ENCODE peak calls at places on chromosomes 1 and 21, in ten cellular contexts. One of them, this sample, is unnamed. For H3K4me1, the result is how much of the 10 kb centered on the place peaks cover.

GRCh38 chr1:192969091-192969490 is 90.1 kb downstream of the UCHL5 start:
- DNase-seq in tibial nerve: no peak
- DNase-seq in stomach: no peak
- DNase-seq in esophagus squamous epithelium: no peak
- DNase-seq in suprapubic skin: no peak
- DNase-seq in adrenal gland: no peak
- DNase-seq in right lobe of liver: no peak
- DNase-seq in breast epithelium: no peak
- DNase-seq in A549: no peak
- DNase-seq in body of pancreas: no peak
- DNase-seq in this sample: no peak

GRCh38 chr1:201476670-201477344 is 7.8 kb upstream of the PHLDA3 start:
- DNase-seq in stomach: no peak
- DNase-seq in body of pancreas: no peak
- DNase-seq in adrenal gland: no peak
- DNase-seq in breast epithelium: no peak
- DNase-seq in esophagus squamous epithelium: no peak
- DNase-seq in suprapubic skin: no peak
- DNase-seq in A549: no peak
- DNase-seq in tibial nerve: no peak
- DNase-seq in right lobe of liver: no peak
- DNase-seq in this sample: no peak

GRCh38 chr1:164731161-164731747 is 172.3 kb downstream of the PBX1 start:
- DNase-seq in tibial nerve: no peak
- DNase-seq in body of pancreas: no peak
- DNase-seq in breast epithelium: no peak
- DNase-seq in stomach: no peak
- DNase-seq in suprapubic skin: no peak
- DNase-seq in esophagus squamous epithelium: no peak
- DNase-seq in A549: no peak
- DNase-seq in adrenal gland: no peak
- DNase-seq in right lobe of liver: no peak
- DNase-seq in this sample: no peak

GRCh38 chr1:58331156-58331555 is 215.4 kb downstream of the OMA1 start:
- DNase-seq in A549: no peak
- DNase-seq in esophagus squamous epithelium: no peak
- DNase-seq in adrenal gland: no peak
- DNase-seq in suprapubic skin: no peak
- DNase-seq in body of pancreas: no peak
- DNase-seq in breast epithelium: no peak
- DNase-seq in stomach: no peak
- DNase-seq in right lobe of liver: no peak
- DNase-seq in tibial nerve: no peak
- DNase-seq in this sample: no peak

GRCh38 chr1:19644761-19645543 is 841 bp downstream of the NBL1 start:
- DNase-seq in suprapubic skin: no peak
- DNase-seq in adrenal gland: no peak
- DNase-seq in right lobe of liver: no peak
- DNase-seq in A549: no peak
- DNase-seq in esophagus squamous epithelium: no peak
- DNase-seq in breast epithelium: no peak
- DNase-seq in body of pancreas: peak
- DNase-seq in stomach: peak
- DNase-seq in tibial nerve: no peak
- DNase-seq in this sample: no peak

GRCh38 chr1:52400131-52400530 is 4.1 kb downstream of the ORC1 start:
- DNase-seq in suprapubic skin: no peak
- DNase-seq in right lobe of liver: no peak
- DNase-seq in body of pancreas: no peak
- DNase-seq in esophagus squamous epithelium: no peak
- DNase-seq in adrenal gland: no peak
- DNase-seq in tibial nerve: no peak
- DNase-seq in stomach: no peak
- DNase-seq in A549: no peak
- DNase-seq in breast epithelium: no peak
- DNase-seq in this sample: no peak

GRCh38 chr1:203216274-203217138 is 13.0 kb downstream of the CHIT1 start:
- DNase-seq in tibial nerve: peak
- DNase-seq in body of pancreas: peak
- DNase-seq in stomach: peak
- DNase-seq in A549: peak
- DNase-seq in suprapubic skin: no peak
- DNase-seq in esophagus squamous epithelium: no peak
- DNase-seq in breast epithelium: no peak
- DNase-seq in adrenal gland: peak
- DNase-seq in right lobe of liver: no peak
- DNase-seq in this sample: no peak

GRCh38 chr21:17461582-17461981 is 51.3 kb upstream of the CXADR start:
- DNase-seq in adrenal gland: peak
- DNase-seq in esophagus squamous epithelium: no peak
- DNase-seq in tibial nerve: no peak
- DNase-seq in suprapubic skin: no peak
- DNase-seq in body of pancreas: no peak
- DNase-seq in A549: no peak
- DNase-seq in stomach: no peak
- DNase-seq in right lobe of liver: no peak
- DNase-seq in breast epithelium: no peak
- DNase-seq in this sample: no peak

GRCh38 chr21:19340954-19341353 is 937.4 kb upstream of the TMPRSS15 start:
- DNase-seq in esophagus squamous epithelium: no peak
- DNase-seq in breast epithelium: no peak
- DNase-seq in body of pancreas: no peak
- DNase-seq in suprapubic skin: no peak
- DNase-seq in tibial nerve: no peak
- DNase-seq in A549: no peak
- DNase-seq in right lobe of liver: no peak
- DNase-seq in adrenal gland: no peak
- DNase-seq in stomach: peak
- DNase-seq in this sample: no peak

GRCh38 chr21:19343711-19344110 is 940.1 kb upstream of the TMPRSS15 start:
- DNase-seq in A549: no peak
- DNase-seq in breast epithelium: no peak
- DNase-seq in tibial nerve: no peak
- DNase-seq in stomach: no peak
- DNase-seq in body of pancreas: no peak
- DNase-seq in suprapubic skin: no peak
- DNase-seq in adrenal gland: no peak
- DNase-seq in right lobe of liver: no peak
- DNase-seq in esophagus squamous epithelium: no peak
- DNase-seq in this sample: no peak

GRCh38 chr21:19340303-19340702 is 936.7 kb upstream of the TMPRSS15 start:
- DNase-seq in esophagus squamous epithelium: no peak
- DNase-seq in stomach: no peak
- DNase-seq in adrenal gland: no peak
- DNase-seq in A549: no peak
- DNase-seq in tibial nerve: no peak
- DNase-seq in right lobe of liver: no peak
- DNase-seq in suprapubic skin: no peak
- DNase-seq in breast epithelium: no peak
- DNase-seq in body of pancreas: no peak
- DNase-seq in this sample: no peak
- TF ChIP-seq CTCF in esophagus squamous epithelium: no peak
- TF ChIP-seq CTCF in stomach: no peak
- TF ChIP-seq CTCF in adrenal gland: no peak
- TF ChIP-seq CTCF in A549: no peak
- TF ChIP-seq CTCF in tibial nerve: no peak
- TF ChIP-seq CTCF in right lobe of liver: no peak
- TF ChIP-seq CTCF in suprapubic skin: no peak
- TF ChIP-seq CTCF in breast epithelium: no peak
- TF ChIP-seq CTCF in body of pancreas: no peak
- TF ChIP-seq CTCF in this sample: no peak

GRCh38 chr1:8742022-8742924 is 75.2 kb downstream of the RERE start:
- DNase-seq in suprapubic skin: no peak
- DNase-seq in tibial nerve: no peak
- DNase-seq in stomach: no peak
- DNase-seq in adrenal gland: no peak
- DNase-seq in breast epithelium: no peak
- DNase-seq in esophagus squamous epithelium: no peak
- DNase-seq in right lobe of liver: no peak
- DNase-seq in A549: no peak
- DNase-seq in body of pancreas: no peak
- DNase-seq in this sample: no peak

GRCh38 chr1:8746554-8746953 is 70.9 kb downstream of the RERE start:
- DNase-seq in right lobe of liver: no peak
- DNase-seq in adrenal gland: no peak
- DNase-seq in A549: no peak
- DNase-seq in esophagus squamous epithelium: no peak
- DNase-seq in tibial nerve: no peak
- DNase-seq in body of pancreas: no peak
- DNase-seq in stomach: no peak
- DNase-seq in breast epithelium: no peak
- DNase-seq in suprapubic skin: no peak
- DNase-seq in this sample: no peak

GRCh38 chr1:8740034-8740449 is 77.4 kb downstream of the RERE start:
- DNase-seq in tibial nerve: no peak
- DNase-seq in adrenal gland: no peak
- DNase-seq in right lobe of liver: no peak
- DNase-seq in A549: no peak
- DNase-seq in breast epithelium: no peak
- DNase-seq in esophagus squamous epithelium: no peak
- DNase-seq in suprapubic skin: no peak
- DNase-seq in stomach: no peak
- DNase-seq in body of pancreas: no peak
- DNase-seq in this sample: no peak

GRCh38 chr1:8747879-8748825 is 69.3 kb downstream of the RERE start:
- DNase-seq in A549: no peak
- DNase-seq in tibial nerve: no peak
- DNase-seq in adrenal gland: no peak
- DNase-seq in stomach: no peak
- DNase-seq in right lobe of liver: no peak
- DNase-seq in esophagus squamous epithelium: no peak
- DNase-seq in body of pancreas: no peak
- DNase-seq in suprapubic skin: no peak
- DNase-seq in breast epithelium: no peak
- DNase-seq in this sample: no peak

GRCh38 chr1:8745749-8746390 is 71.6 kb downstream of the RERE start:
- DNase-seq in body of pancreas: no peak
- DNase-seq in suprapubic skin: no peak
- DNase-seq in tibial nerve: no peak
- DNase-seq in A549: no peak
- DNase-seq in right lobe of liver: no peak
- DNase-seq in esophagus squamous epithelium: no peak
- DNase-seq in stomach: no peak
- DNase-seq in adrenal gland: no peak
- DNase-seq in breast epithelium: no peak
- DNase-seq in this sample: no peak
- H3K4me1 ChIP-seq in body of pancreas: under half
- H3K4me1 ChIP-seq in suprapubic skin: under half
- H3K4me1 ChIP-seq in tibial nerve: under half
- H3K4me1 ChIP-seq in A549: under half
- H3K4me1 ChIP-seq in right lobe of liver: under half
- H3K4me1 ChIP-seq in esophagus squamous epithelium: under half
- H3K4me1 ChIP-seq in stomach: under half
- H3K4me1 ChIP-seq in adrenal gland: under half
- H3K4me1 ChIP-seq in breast epithelium: under half
- H3K4me1 ChIP-seq in this sample: under half

DNA sequence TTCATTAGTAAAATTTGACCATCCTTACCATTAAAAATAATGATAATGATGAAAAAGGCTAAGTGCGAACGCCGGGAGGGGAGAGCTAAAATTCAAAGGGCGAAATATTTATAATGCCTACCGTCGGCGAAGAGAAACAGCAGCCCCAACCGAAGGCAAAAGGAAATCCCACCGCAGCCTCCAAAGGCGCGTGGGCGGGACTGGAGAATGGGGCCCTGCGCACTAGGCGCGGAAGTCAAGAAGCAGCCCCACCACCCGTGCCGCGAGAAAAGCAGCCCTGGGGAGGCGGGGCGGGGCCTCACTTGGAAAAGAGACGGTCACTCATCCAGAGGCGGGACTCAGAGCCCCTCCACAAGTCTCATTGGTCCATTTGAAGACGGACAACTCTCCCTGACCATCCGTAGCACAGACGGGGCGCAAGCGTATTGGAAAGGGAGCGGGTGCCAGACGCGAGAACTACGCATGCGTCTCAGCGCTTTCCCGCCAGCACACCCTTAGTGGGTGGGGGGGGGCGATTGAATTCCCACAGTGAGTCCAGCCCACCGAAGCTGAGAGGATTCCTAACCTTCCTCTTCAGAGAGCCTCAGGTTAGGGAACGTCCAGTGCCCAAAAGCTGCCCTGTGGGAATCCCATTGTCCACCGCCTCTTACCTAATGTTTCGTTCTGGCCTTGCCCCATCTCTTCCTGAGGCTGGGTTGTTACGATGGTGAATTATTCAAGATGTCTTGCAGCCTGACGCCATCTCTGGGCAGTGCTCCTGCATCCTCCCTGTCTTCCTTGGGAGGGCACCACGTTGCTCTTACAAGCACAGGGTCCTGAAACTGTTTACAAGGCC is 19.0 kb downstream of the MTX1 start:
- DNase-seq in esophagus squamous epithelium: peak
- DNase-seq in suprapubic skin: peak
- DNase-seq in right lobe of liver: peak
- DNase-seq in adrenal gland: peak
- DNase-seq in A549: peak
- DNase-seq in breast epithelium: peak
- DNase-seq in body of pancreas: peak
- DNase-seq in tibial nerve: peak
- DNase-seq in stomach: peak
- DNase-seq in this sample: peak
- TF ChIP-seq POLR2A in esophagus squamous epithelium: peak
- TF ChIP-seq POLR2A in suprapubic skin: no peak
- TF ChIP-seq POLR2A in right lobe of liver: peak
- TF ChIP-seq POLR2A in adrenal gland: peak
- TF ChIP-seq POLR2A in A549: peak
- TF ChIP-seq POLR2A in breast epithelium: peak
- TF ChIP-seq POLR2A in body of pancreas: peak
- TF ChIP-seq POLR2A in tibial nerve: peak
- TF ChIP-seq POLR2A in stomach: no peak
- TF ChIP-seq POLR2A in this sample: no peak

DNA sequence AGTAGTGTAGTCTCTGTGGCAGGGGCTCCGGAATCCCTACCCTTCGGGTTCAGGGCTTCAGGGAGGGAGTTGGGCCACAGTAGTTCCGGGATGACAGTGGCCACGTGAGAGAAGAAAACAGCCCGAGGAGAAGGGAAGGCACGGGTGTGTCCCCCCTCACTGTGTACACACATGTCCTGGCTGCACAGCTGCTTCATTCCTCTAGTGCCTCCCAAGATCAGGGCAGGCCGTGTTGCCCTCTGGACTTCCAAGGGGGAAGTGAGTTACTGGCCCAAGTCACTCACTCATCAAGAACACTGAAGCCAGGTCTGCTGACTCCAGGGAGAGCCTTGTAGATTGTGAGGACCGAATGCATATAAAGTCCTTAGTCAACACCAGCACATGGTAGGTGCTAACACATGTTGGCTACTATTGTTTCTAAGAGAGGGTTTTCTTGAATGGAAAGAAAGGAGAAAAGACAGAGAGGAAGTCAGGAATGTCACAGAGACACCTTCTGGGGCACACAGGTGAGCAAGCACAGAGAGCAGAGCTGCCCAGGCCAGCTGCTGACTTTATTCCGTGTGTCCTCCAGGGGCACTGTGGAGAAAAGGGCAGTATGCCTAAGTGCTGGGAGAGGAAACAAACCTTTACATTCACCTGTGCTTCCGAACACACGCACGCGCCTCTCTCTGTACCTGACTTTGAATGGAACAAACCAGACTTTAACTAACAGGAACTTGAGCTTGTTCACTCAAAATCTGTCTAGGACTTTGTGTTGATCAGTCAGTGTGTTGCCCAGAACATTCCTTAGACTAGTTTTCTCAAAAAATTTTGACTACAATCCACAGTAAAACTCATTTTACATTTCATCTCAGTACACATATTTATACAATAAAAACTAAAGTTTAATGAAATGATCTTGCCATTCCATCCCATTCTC is 40.0 kb downstream of the LHX4 start:
- DNase-seq in suprapubic skin: peak
- DNase-seq in esophagus squamous epithelium: no peak
- DNase-seq in adrenal gland: no peak
- DNase-seq in right lobe of liver: no peak
- DNase-seq in body of pancreas: peak
- DNase-seq in tibial nerve: peak
- DNase-seq in stomach: peak
- DNase-seq in breast epithelium: no peak
- DNase-seq in A549: no peak
- DNase-seq in this sample: no peak
- TF ChIP-seq CTCF in suprapubic skin: no peak
- TF ChIP-seq CTCF in esophagus squamous epithelium: no peak
- TF ChIP-seq CTCF in adrenal gland: no peak
- TF ChIP-seq CTCF in right lobe of liver: no peak
- TF ChIP-seq CTCF in body of pancreas: peak
- TF ChIP-seq CTCF in tibial nerve: no peak
- TF ChIP-seq CTCF in stomach: no peak
- TF ChIP-seq CTCF in breast epithelium: no peak
- TF ChIP-seq CTCF in A549: peak
- TF ChIP-seq CTCF in this sample: no peak